ENCODE peak calls at places on chromosomes 7 and 10, in eight cellular contexts. H is NCI-H1105 treated with DMSO at 0.1 percent for 48 hours; Q is activated T-cell treated with anti-CD3 and anti-CD28 coated beads, Interleukin-2, amount 50 U/mL, for 1 hour; F is head of caudate nucleus; K is GM19239; C is stimulated activated CD8-positive, alpha-beta memory T cell treated with anti-CD3 and anti-CD28 coated beads, Interleukin-4, amount 100 ng/mL, for 48 hours; A is hippocampal formation; E is tibial artery. R is an unnamed sample.

GRCh38 chr10:91907914-91908357 is 1.4 kb downstream of the FGFBP3 start:
- DNase-seq in H (no peak), Q (no peak), F (no peak), K (no peak), C (no peak), A (peak), E (no peak), R (no peak)

GRCh38 chr10:30542001-30542861 is 87.3 kb downstream of the LYZL2 start:
- DNase-seq in H (no peak), Q (no peak), F (no peak), K (no peak), C (no peak), A (no peak), E (no peak), R (no peak)

GRCh38 chr10:71889388-71889987 is 38.4 kb upstream of the PSAP start:
- DNase-seq in H (no peak), Q (no peak), F (no peak), K (no peak), C (no peak), A (no peak), E (no peak), R (no peak)

GRCh38 chr10:111360260-111360925 is 283.6 kb downstream of the ADRA2A start:
- DNase-seq in H (peak), Q (no peak), F (peak), K (no peak), C (no peak), A (peak), E (no peak), R (peak)

GRCh38 chr7:156927571-156928405 is 21.7 kb upstream of the NOM1 start:
- DNase-seq in H (peak), Q (no peak), F (no peak), K (no peak), C (no peak), A (no peak), E (no peak), R (no peak)

GRCh38 chr10:63137306-63137705 is 4.2 kb downstream of the NRBF2 start:
- DNase-seq in H (no peak), Q (no peak), F (no peak), K (no peak), C (no peak), A (no peak), E (no peak), R (no peak)

GRCh38 chr10:80894797-80895467 is 357.2 kb downstream of the SH2D4B start:
- DNase-seq in H (no peak), Q (no peak), F (no peak), K (no peak), C (no peak), A (no peak), E (no peak), R (no peak)

GRCh38 chr10:84522612-84523462 is 194.4 kb downstream of the CCSER2 start:
- DNase-seq in H (no peak), Q (no peak), F (no peak), K (no peak), C (no peak), A (no peak), E (no peak), R (no peak)

GRCh38 chr7:80372415-80372814 is 139.4 kb downstream of the GNAT3 start:
- DNase-seq in H (no peak), Q (no peak), F (no peak), K (no peak), C (no peak), A (no peak), E (no peak), R (no peak)

GRCh38 chr7:73968511-73968910 is 59.5 kb upstream of the ELN start:
- DNase-seq in H (no peak), Q (no peak), F (no peak), K (no peak), C (no peak), A (no peak), E (no peak), R (no peak)

GRCh38 chr7:5591547-5591899 is 167.9 kb upstream of the TNRC18 start:
- DNase-seq in H (no peak), Q (no peak), F (no peak), K (no peak), C (no peak), A (no peak), E (no peak), R (no peak)

GRCh38 chr10:88958721-88959120 is 6.1 kb upstream of the ACTA2 start:
- DNase-seq in H (no peak), Q (no peak), F (no peak), K (no peak), C (no peak), A (no peak), E (no peak), R (no peak)

GRCh38 chr10:133336131-133337078 is at the start of gene CALY:
- DNase-seq in H (peak), Q (peak), F (peak), K (no peak), C (peak), A (peak), E (no peak), R (peak)

GRCh38 chr7:141619745-141620144 is 68.5 kb downstream of the AGK start:
- DNase-seq in H (peak), Q (no peak), F (no peak), K (no peak), C (no peak), A (no peak), E (no peak), R (no peak)

GRCh38 chr7:39353615-39354376 is 212.4 kb upstream of the YAE1 start:
- DNase-seq in H (peak), Q (no peak), F (peak), K (no peak), C (no peak), A (no peak), E (no peak), R (peak)

GRCh38 chr10:117955171-117955570 is 91.6 kb downstream of the RAB11FIP2 start:
- DNase-seq in H (no peak), Q (no peak), F (no peak), K (no peak), C (no peak), A (no peak), E (no peak), R (no peak)

GRCh38 chr10:42934842-42935241 is 142.0 kb upstream of the RET start:
- DNase-seq in H (no peak), Q (no peak), F (no peak), K (no peak), C (no peak), A (no peak), E (no peak), R (no peak)

GRCh38 chr10:64115913-64116643 is 594.9 kb downstream of the REEP3 start:
- DNase-seq in H (peak), Q (no peak), F (peak), K (no peak), C (no peak), A (peak), E (no peak), R (peak)

GRCh38 chr10:93701903-93702277 is 502 bp downstream of the FRA10AC1 start:
- DNase-seq in H (no peak), Q (peak), F (no peak), K (no peak), C (peak), A (no peak), E (no peak), R (peak)

GRCh38 chr7:157719008-157719682 is 382.3 kb downstream of the DNAJB6 start:
- DNase-seq in H (no peak), Q (peak), F (no peak), K (no peak), C (no peak), A (no peak), E (peak), R (no peak)

GRCh38 chr7:132270517-132270916 is 305.8 kb downstream of the PLXNA4 start:
- DNase-seq in H (no peak), Q (no peak), F (no peak), K (no peak), C (no peak), A (no peak), E (no peak), R (no peak)

GRCh38 chr7:61576-62360 is 130.6 kb upstream of the FAM20C start:
- DNase-seq in H (no peak), Q (no peak), F (peak), K (no peak), C (no peak), A (no peak), E (no peak), R (no peak)

GRCh38 chr7:1920266-1920681 is 250.2 kb downstream of the ELFN1 start:
- DNase-seq in H (no peak), Q (peak), F (no peak), K (peak), C (peak), A (no peak), E (no peak), R (no peak)

GRCh38 chr7:84629640-84630318 is 435.2 kb upstream of the SEMA3A start:
- DNase-seq in H (no peak), Q (no peak), F (no peak), K (no peak), C (no peak), A (no peak), E (no peak), R (no peak)

GRCh38 chr7:9226500-9226899 is 793.1 kb downstream of the NXPH1 start:
- DNase-seq in H (no peak), Q (no peak), F (no peak), K (no peak), C (no peak), A (no peak), E (no peak), R (no peak)

GRCh38 chr7:30422922-30423321 is 55.7 kb downstream of the NOD1 start:
- DNase-seq in H (no peak), Q (no peak), F (no peak), K (no peak), C (no peak), A (no peak), E (no peak), R (no peak)

GRCh38 chr10:125628251-125629049 is 54.5 kb downstream of the TEX36 start:
- DNase-seq in H (no peak), Q (no peak), F (no peak), K (no peak), C (no peak), A (no peak), E (no peak), R (no peak)

GRCh38 chr7:68176974-68177373 is 1180.3 kb downstream of the TYW1 start:
- DNase-seq in H (peak), Q (no peak), F (peak), K (no peak), C (peak), A (peak), E (no peak), R (peak)

GRCh38 chr7:44257618-44258422 is 57.0 kb downstream of the YKT6 start:
- DNase-seq in H (no peak), Q (peak), F (peak), K (peak), C (peak), A (no peak), E (peak), R (no peak)

GRCh38 chr10:111004016-111004415 is 72.8 kb upstream of the ADRA2A start:
- DNase-seq in H (no peak), Q (no peak), F (no peak), K (no peak), C (no peak), A (no peak), E (no peak), R (no peak)

GRCh38 chr7:70477051-70478010 is 654.6 kb upstream of the GALNT17 start:
- DNase-seq in H (no peak), Q (no peak), F (no peak), K (no peak), C (no peak), A (no peak), E (no peak), R (no peak)

GRCh38 chr7:17030559-17030958 is 148.8 kb upstream of the AGR3 start:
- DNase-seq in H (no peak), Q (no peak), F (no peak), K (no peak), C (no peak), A (no peak), E (no peak), R (no peak)

GRCh38 chr7:36415104-36415503 is 25.4 kb downstream of the ANLN start:
- DNase-seq in H (no peak), Q (no peak), F (no peak), K (no peak), C (no peak), A (no peak), E (no peak), R (no peak)

GRCh38 chr10:35884657-35885071 is 242.6 kb upstream of the FZD8 start:
- DNase-seq in H (no peak), Q (no peak), F (no peak), K (no peak), C (no peak), A (no peak), E (no peak), R (peak)